ENCODE peak calls at places on chromosomes 12 and 14, in four cellular contexts. M, Q, B and Z are unnamed samples.
A peak's percentile ranks its signal among the peaks of the same experiment; 100 is the strongest.

GRCh38 chr12:47114481-47114892 is 34.7 kb upstream of the AMIGO2 start:
- DNase-seq in M (no peak), Q (no peak), B (peak; percentile 14), Z (no peak)

GRCh38 chr14:34920339-34920738 is 45.2 kb upstream of the BAZ1A start:
- DNase-seq in M (no peak), Q (no peak), B (no peak), Z (no peak)

GRCh38 chr14:103735439-103735814 is 19.8 kb downstream of the ZFYVE21 start:
- DNase-seq in M (no peak), Q (no peak), B (no peak), Z (no peak)

GRCh38 chr12:94690199-94690695 is 39.9 kb upstream of the TMCC3 start:
- DNase-seq in M (no peak), Q (no peak), B (peak; percentile 83), Z (no peak)

GRCh38 chr12:101599771-101600486 is 5.2 kb downstream of the MYBPC1 start:
- DNase-seq in M (no peak), Q (no peak), B (no peak), Z (no peak)

GRCh38 chr12:44875954-44876553 is at the start of gene NELL2:
- DNase-seq in M (peak; percentile 74), Q (peak; percentile 47), B (peak; percentile 0), Z (peak; percentile 63)

GRCh38 chr12:50734409-50735263 is 29.3 kb upstream of the ATF1 start:
- DNase-seq in M (peak; percentile 30), Q (no peak), B (peak; percentile 56), Z (peak; percentile 23)

GRCh38 chr12:131141483-131141882 is 187.8 kb downstream of the ADGRD1 start:
- DNase-seq in M (peak; percentile 35), Q (no peak), B (no peak), Z (no peak)

GRCh38 chr12:19970116-19970515 is 398.2 kb upstream of the PDE3A start:
- DNase-seq in M (no peak), Q (no peak), B (peak; percentile 87), Z (no peak)

GRCh38 chr12:89873745-89874144 is 165.1 kb upstream of the ATP2B1 start:
- DNase-seq in M (no peak), Q (no peak), B (peak; percentile 14), Z (no peak)

GRCh38 chr12:56121204-56121870 is 3.3 kb downstream of the ZC3H10 start:
- DNase-seq in M (no peak), Q (no peak), B (no peak), Z (no peak)

GRCh38 chr12:28645891-28646290 is 455.6 kb downstream of the CCDC91 start:
- DNase-seq in M (no peak), Q (no peak), B (no peak), Z (no peak)

GRCh38 chr14:101689039-101689501 is 72.4 kb upstream of the PPP2R5C start:
- DNase-seq in M (no peak), Q (no peak), B (no peak), Z (no peak)

GRCh38 chr12:62933871-62934798 is 815 bp downstream of the PPM1H start:
- DNase-seq in M (peak; percentile 20), Q (no peak), B (peak; percentile 20), Z (peak; percentile 25)

GRCh38 chr14:74475678-74476077 is 17.4 kb downstream of the NPC2 start:
- DNase-seq in M (no peak), Q (no peak), B (peak; percentile 76), Z (no peak)

GRCh38 chr12:66584673-66585072 is 94.2 kb downstream of the GRIP1 start:
- DNase-seq in M (no peak), Q (no peak), B (no peak), Z (no peak)

GRCh38 chr12:75457191-75457590 is 23.4 kb upstream of the GLIPR1 start:
- DNase-seq in M (no peak), Q (no peak), B (no peak), Z (no peak)

GRCh38 chr12:31325524-31325875 is 450 bp downstream of the SINHCAF start:
- DNase-seq in M (no peak), Q (no peak), B (no peak), Z (no peak)

GRCh38 chr12:82176761-82177490 is 181.3 kb downstream of the CCDC59 start:
- DNase-seq in M (no peak), Q (no peak), B (no peak), Z (no peak)

GRCh38 chr14:33800735-33801163 is 150.1 kb downstream of the EGLN3 start:
- DNase-seq in M (no peak), Q (no peak), B (no peak), Z (no peak)

GRCh38 chr12:46523863-46524770 is 151.5 kb upstream of the SLC38A2 start:
- DNase-seq in M (no peak), Q (no peak), B (peak; percentile 95), Z (no peak)

GRCh38 chr12:60279224-60279623 is 683.4 kb downstream of the SLC16A7 start:
- DNase-seq in M (no peak), Q (no peak), B (peak; percentile 58), Z (no peak)

GRCh38 chr14:95227279-95227860 is 70.0 kb upstream of the DICER1 start:
- DNase-seq in M (peak; percentile 23), Q (peak; percentile 80), B (no peak), Z (no peak)

GRCh38 chr12:87848248-87848868 is 180.8 kb downstream of the C12orf50 start:
- DNase-seq in M (peak; percentile 19), Q (no peak), B (peak; percentile 91), Z (peak; percentile 24)

GRCh38 chr14:58275527-58276190 is 22.7 kb upstream of the ARID4A start:
- DNase-seq in M (no peak), Q (no peak), B (no peak), Z (no peak)

GRCh38 chr14:101774814-101775213 is 13.3 kb downstream of the PPP2R5C start:
- DNase-seq in M (no peak), Q (no peak), B (no peak), Z (no peak)

GRCh38 chr12:99455350-99456037 is 192.1 kb upstream of the GARIN6 start:
- DNase-seq in M (no peak), Q (no peak), B (peak; percentile 0), Z (no peak)

GRCh38 chr12:48925218-48925871 is at the start of gene FKBP11:
- DNase-seq in M (peak; percentile 59), Q (peak; percentile 41), B (peak; percentile 40), Z (peak; percentile 12)

GRCh38 chr14:104724981-104725771 is 1.1 kb downstream of the ADSS1 start:
- DNase-seq in M (peak; percentile 63), Q (peak; percentile 45), B (peak; percentile 27), Z (peak; percentile 40)

GRCh38 chr14:94689985-94690400 is 77.8 kb downstream of the SERPINA3 start:
- DNase-seq in M (no peak), Q (no peak), B (no peak), Z (no peak)

GRCh38 chr12:2640709-2641108 is 154.1 kb upstream of the FKBP4 start:
- DNase-seq in M (no peak), Q (no peak), B (peak; percentile 95), Z (no peak)

GRCh38 chr12:43336962-43337555 is 214.9 kb downstream of the ADAMTS20 start:
- DNase-seq in M (no peak), Q (no peak), B (peak; percentile 70), Z (no peak)

GRCh38 chr12:123164222-123164621 is 13.3 kb upstream of the PITPNM2 start:
- DNase-seq in M (no peak), Q (no peak), B (no peak), Z (no peak)

GRCh38 chr12:70267550-70267949 is 24.3 kb downstream of the CNOT2 start:
- DNase-seq in M (no peak), Q (no peak), B (peak; percentile 50), Z (no peak)

GRCh38 chr12:107129315-107129930 is 36.1 kb upstream of the CRY1 start:
- DNase-seq in M (no peak), Q (no peak), B (no peak), Z (no peak)

GRCh38 chr12:107125833-107126232 is 32.5 kb upstream of the CRY1 start:
- DNase-seq in M (no peak), Q (no peak), B (no peak), Z (no peak)

GRCh38 chr12:107130830-107131760 is 37.7 kb upstream of the CRY1 start:
- DNase-seq in M (peak; percentile 25), Q (no peak), B (no peak), Z (no peak)

GRCh38 chr12:107127482-107128185 is 34.3 kb upstream of the CRY1 start:
- DNase-seq in M (no peak), Q (no peak), B (no peak), Z (no peak)

GRCh38 chr12:107126688-107127481 is 33.5 kb upstream of the CRY1 start:
- DNase-seq in M (no peak), Q (no peak), B (peak; percentile 47), Z (no peak)
- TF ChIP-seq CTCF in M (peak; percentile 34), Q (no peak), B (peak; percentile 53), Z (peak; percentile 61)

GRCh38 chr12:85183855-85184254 is 96.2 kb upstream of the ALX1 start:
- DNase-seq in M (no peak), Q (no peak), B (no peak), Z (no peak)

GRCh38 chr12:85182699-85183098 is 97.3 kb upstream of the ALX1 start:
- DNase-seq in M (peak; percentile 7), Q (no peak), B (peak; percentile 16), Z (no peak)

DNA sequence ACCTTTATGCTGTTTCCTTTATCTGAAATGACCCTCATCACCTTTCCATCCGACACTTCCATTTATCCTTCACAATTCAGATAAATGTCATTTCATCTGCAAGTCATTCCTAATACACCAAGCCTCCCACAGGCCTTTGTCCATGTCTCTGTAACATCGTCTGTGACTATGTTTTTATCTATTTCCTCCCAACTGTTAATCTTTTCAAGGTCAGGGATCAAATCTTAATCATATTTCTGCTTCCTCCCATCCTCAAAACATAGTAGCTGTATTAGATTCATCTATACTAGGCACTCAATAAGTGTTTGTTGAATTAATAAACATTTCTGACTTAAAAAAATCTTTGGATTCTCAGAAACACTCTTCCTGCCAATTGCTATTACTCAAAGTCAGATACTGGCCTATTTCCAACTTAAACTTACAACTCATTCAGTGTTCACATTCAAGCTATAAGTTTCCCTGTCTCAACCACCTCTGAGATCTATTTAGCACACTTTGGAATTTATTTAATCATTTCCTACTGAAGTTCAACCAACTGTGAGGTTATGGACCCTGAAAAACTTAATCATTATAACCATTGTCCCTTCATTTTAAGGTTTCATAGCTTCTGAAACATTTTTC is 100.2 kb upstream of the ALX1 start:
- DNase-seq in M (no peak), Q (no peak), B (peak; percentile 76), Z (no peak)
- TF ChIP-seq CTCF in M (no peak), Q (no peak), B (no peak), Z (no peak)

DNA sequence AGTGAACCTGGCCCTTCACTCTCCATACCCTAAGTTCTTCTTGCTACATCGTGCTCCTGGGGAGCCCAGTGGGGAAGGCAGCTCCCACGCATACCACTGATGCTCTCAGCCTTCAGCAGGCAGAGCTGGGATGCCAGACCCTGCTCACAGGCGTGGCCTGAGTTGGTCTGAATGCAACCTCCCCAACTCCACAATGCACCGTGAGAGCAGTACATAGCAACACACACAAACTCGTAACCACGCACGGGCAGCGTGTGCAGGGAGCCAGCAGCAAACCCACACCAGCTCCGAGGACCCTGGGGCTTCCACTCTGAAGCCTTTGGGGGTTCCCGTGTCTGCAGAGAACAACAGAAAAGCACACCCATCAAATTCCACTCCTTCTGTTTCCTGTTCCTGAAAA is 37.2 kb downstream of the ANO2 start:
- DNase-seq in M (no peak), Q (no peak), B (no peak), Z (no peak)
- TF ChIP-seq CTCF in M (no peak), Q (no peak), B (no peak), Z (no peak)

DNA sequence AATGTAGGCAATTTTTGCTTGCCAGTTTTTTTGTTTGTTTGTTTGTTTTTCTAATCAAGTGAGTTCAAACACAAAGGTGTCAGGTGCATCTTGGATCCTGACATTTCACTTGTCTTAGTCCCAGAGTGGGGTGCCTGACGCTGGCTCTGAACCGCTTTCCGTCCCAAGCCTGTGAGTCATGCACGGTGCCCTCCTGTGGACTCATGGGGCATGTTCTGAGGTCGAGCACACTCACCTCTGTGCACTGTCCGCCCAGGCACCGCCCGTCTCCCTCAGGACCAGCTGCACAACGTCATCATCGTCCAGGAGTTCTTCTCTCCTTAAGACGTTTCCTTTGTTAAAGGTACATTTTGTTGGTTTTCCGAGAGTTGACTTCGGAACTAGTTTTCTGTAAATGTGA is 98.2 kb downstream of the GLT1D1 start:
- DNase-seq in M (no peak), Q (no peak), B (no peak), Z (no peak)
- TF ChIP-seq CTCF in M (no peak), Q (no peak), B (no peak), Z (no peak)